ENCODE peak calls at places on chromosome 9, in five cellular contexts. Z is WTC11, O is K562, N is HepG2, G is GM12878. J is an unnamed sample.

GRCh38 chr9:36746415-36746814 is 173.7 kb downstream of the MELK start:
- DNase-seq in O (no peak), Z (no peak), G (no peak), N (no peak), J (no peak)

GRCh38 chr9:77158772-77159513 is 18.4 kb upstream of the VPS13A start:
- DNase-seq in Z (no peak), G (no peak), N (no peak), O (no peak), J (no peak)

GRCh38 chr9:101388507-101388993 is 3.7 kb upstream of the BAAT start:
- DNase-seq in O (no peak), Z (no peak), G (no peak), N (peak), J (no peak)

GRCh38 chr9:2453701-2454100 is 167.9 kb upstream of the VLDLR start:
- DNase-seq in O (no peak), N (no peak), G (no peak), Z (no peak), J (no peak)

GRCh38 chr9:5336683-5337082 is 3.0 kb downstream of the RLN1 start:
- DNase-seq in O (no peak), Z (no peak), G (no peak), N (no peak), J (no peak)

GRCh38 chr9:8855046-8855445 is 1055.5 kb upstream of the DMAC1 start:
- DNase-seq in N (no peak), G (no peak), O (no peak), Z (no peak), J (no peak)

GRCh38 chr9:38036359-38037084 is 32.5 kb downstream of the SHB start:
- DNase-seq in Z (no peak), O (peak), N (no peak), G (no peak), J (no peak)

GRCh38 chr9:132806723-132807421 is 71.2 kb downstream of the AK8 start:
- DNase-seq in Z (peak), O (no peak), N (no peak), G (no peak), J (peak)

GRCh38 chr9:15176821-15177220 is 130.2 kb downstream of the TTC39B start:
- DNase-seq in O (no peak), G (no peak), N (no peak), Z (no peak), J (no peak)

GRCh38 chr9:78879324-78880100 is 582.6 kb downstream of the PSAT1 start:
- DNase-seq in G (no peak), Z (no peak), N (no peak), O (no peak), J (no peak)

GRCh38 chr9:87812375-87813118 is 70.1 kb upstream of the SPATA31E1 start:
- DNase-seq in Z (peak), N (peak), G (no peak), O (peak), J (no peak)

GRCh38 chr9:87813119-87813463 is 69.6 kb upstream of the SPATA31E1 start:
- DNase-seq in G (no peak), N (no peak), Z (no peak), O (no peak), J (peak)

GRCh38 chr9:87810691-87811178 is 71.9 kb upstream of the SPATA31E1 start:
- DNase-seq in N (no peak), Z (no peak), O (peak), G (no peak), J (no peak)

DNA sequence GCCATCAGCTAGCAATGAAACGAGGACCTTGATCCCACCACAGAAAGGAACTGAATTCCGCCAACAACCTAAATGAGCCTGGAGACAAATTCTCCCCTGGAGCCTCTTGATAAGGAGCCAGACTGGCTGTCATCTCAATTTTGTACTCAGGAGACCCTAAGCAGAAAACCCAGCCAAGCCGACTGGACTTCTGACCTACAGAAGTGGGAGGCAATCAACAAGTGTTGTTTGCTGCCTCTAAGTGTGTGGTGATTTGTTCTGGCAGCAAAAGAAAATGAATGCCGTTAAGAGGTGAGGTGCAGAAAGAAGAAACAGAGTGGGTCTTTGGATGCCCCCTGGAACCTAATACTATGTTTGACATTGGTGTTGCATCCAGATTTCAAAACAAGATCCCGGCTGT is 72.7 kb upstream of the SPATA31E1 start:
- DNase-seq in O (no peak), N (no peak), G (no peak), Z (no peak), J (no peak)
- TF ChIP-seq ATF2 in O (no peak), N (no peak), G (no peak), Z (no peak), J (no peak)

GRCh38 chr9:26789959-26790358 is 102.6 kb downstream of the CAAP1 start:
- DNase-seq in Z (no peak), G (no peak), N (no peak), O (no peak), J (no peak)
- TF ChIP-seq ATF2 in Z (no peak), G (no peak), N (no peak), O (no peak), J (no peak)

DNA sequence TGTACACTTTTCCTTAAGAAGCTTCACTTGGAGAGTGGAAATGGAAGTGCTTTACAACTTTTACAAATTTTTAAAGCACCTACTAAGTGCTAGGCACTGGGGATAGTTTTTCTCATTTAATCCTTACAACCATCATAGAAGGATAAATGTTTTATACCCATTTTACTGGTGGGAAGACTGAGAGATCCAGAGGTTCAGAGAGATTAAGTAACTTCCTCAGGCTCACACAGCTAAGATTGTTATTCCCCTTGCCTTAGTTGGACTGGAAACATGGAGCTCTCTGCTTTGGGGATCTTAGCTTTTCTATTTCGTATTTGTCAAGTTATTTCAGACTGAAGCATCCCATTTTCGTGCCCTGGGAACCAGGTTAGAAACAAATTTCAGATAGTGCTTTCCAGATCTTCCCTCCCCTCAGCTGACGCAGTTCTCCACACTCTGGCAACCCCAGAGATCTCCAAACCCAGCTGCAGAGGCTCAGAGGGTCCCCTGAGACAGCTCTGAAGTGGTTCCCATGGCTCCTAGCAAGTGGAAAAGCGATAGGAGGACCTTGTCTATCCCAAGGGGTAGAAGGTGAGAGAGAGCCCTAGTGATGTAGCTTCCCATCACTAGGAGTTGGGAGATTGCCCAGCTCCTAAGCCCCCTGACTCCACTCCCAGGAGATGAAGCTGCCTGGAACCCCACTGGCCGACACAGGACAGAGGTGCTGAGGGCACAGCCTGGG is 16.2 kb upstream of the GABBR2 start:
- DNase-seq in N (no peak), Z (no peak), G (no peak), O (no peak), J (no peak)
- TF ChIP-seq ATF2 in N (no peak), Z (no peak), G (no peak), O (no peak), J (no peak)

GRCh38 chr9:121160025-121160424 is 41.6 kb downstream of the RAB14 start:
- DNase-seq in Z (no peak), G (no peak), N (no peak), O (no peak), J (no peak)
- TF ChIP-seq ATF2 in Z (no peak), G (no peak), N (no peak), O (no peak), J (no peak)

GRCh38 chr9:93267681-93268505 is 84.0 kb downstream of the WNK2 start:
- DNase-seq in G (no peak), N (no peak), O (no peak), Z (no peak), J (no peak)
- TF ChIP-seq ATF2 in G (no peak), N (no peak), O (no peak), Z (no peak), J (no peak)

GRCh38 chr9:116978155-116978554 is 291.1 kb downstream of the TRIM32 start:
- DNase-seq in Z (no peak), G (no peak), N (no peak), O (no peak), J (no peak)

GRCh38 chr9:116980582-116980981 is 293.5 kb downstream of the TRIM32 start:
- DNase-seq in O (no peak), Z (no peak), G (no peak), N (no peak), J (no peak)

GRCh38 chr9:116984111-116984510 is 297.0 kb downstream of the TRIM32 start:
- DNase-seq in Z (no peak), N (no peak), G (no peak), O (no peak), J (no peak)

GRCh38 chr9:116975119-116975518 is 288.0 kb downstream of the TRIM32 start:
- DNase-seq in N (no peak), G (no peak), Z (no peak), O (no peak), J (no peak)

DNA sequence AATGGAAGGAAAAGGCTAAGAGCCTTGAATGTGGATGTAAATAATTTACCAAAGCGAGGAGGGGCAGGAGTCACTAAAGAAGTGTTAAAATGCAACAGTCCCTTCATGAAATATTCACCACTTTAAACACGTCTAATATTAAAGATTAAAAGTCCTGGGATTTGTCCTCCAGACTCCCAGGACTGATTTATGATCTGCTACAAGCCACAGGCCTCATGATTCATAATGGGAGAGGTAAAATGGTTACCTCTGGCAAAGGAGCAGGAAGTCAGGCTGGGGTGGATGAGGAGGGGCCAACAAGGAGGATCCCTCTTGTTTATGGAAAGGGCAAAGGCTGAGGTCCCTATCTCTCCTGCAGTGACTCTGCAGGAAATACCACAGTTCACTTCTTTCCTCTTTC is 292.4 kb downstream of the TRIM32 start:
- DNase-seq in G (no peak), Z (no peak), O (no peak), N (no peak), J (no peak)
- TF ChIP-seq ATF2 in G (no peak), Z (no peak), O (no peak), N (no peak), J (no peak)

GRCh38 chr9:89853161-89853560 is 248.3 kb downstream of the GADD45G start:
- DNase-seq in Z (no peak), G (no peak), N (no peak), O (no peak), J (no peak)
- TF ChIP-seq ATF2 in Z (no peak), G (no peak), N (no peak), O (no peak), J (no peak)

GRCh38 chr9:88477300-88477751 is 57.7 kb upstream of the NXNL2 start:
- DNase-seq in G (peak), Z (no peak), N (no peak), O (no peak), J (no peak)
- TF ChIP-seq ATF2 in G (no peak), Z (no peak), N (no peak), O (no peak), J (no peak)

DNA sequence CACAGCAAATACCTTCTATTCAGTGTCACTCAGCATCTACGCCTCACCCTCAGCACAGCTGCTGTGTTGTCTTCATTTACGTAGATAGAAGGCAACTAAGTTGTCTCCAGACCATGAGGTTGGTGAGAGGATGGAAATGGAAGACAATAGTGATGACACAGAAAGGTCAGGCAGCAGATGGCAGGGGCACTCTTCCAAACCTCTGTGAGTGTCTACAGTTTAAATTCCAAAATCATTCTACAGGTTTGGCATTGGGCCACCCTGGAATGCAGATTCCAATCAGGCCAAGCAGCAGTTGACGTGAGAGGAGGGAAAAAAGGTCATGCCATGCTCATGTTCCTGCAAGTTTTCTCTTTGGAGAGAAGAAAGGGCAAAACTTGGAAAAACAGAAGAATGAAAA is 68.7 kb upstream of the ADAMTSL1 start:
- DNase-seq in O (no peak), N (no peak), Z (no peak), G (no peak), J (no peak)
- TF ChIP-seq ATF2 in O (no peak), N (no peak), Z (no peak), G (no peak), J (no peak)

GRCh38 chr9:106438928-106439327 is 424.0 kb upstream of the ZNF462 start:
- DNase-seq in O (no peak), N (no peak), Z (no peak), G (no peak), J (no peak)
- TF ChIP-seq ATF2 in O (no peak), N (no peak), Z (no peak), G (no peak), J (no peak)